ENCODE peak calls at places on chromosomes 4 and X, in ten cellular contexts. O is GM12878, Y is brain microvascular endothelial cell, R is sigmoid colon, D is choroid plexus epithelial cell, S is neural crest cell, W is left lung, E is HFF-Myc, Z is left ventricle myocardium inferior, M is AG10803. T is an unnamed sample.

GRCh38 chr4:120008957-120009356 is 57.7 kb downstream of the MAD2L1 start:
- DNase-seq in O (no peak), Y (no peak), R (no peak), D (no peak), S (no peak), W (no peak), E (no peak), Z (no peak), M (no peak), T (no peak)

GRCh38 chr4:66750273-66750672 is 795.0 kb downstream of the CENPC start:
- DNase-seq in O (no peak), Y (peak; percentile 1), R (no peak), D (no peak), S (no peak), W (no peak), E (no peak), Z (no peak), M (no peak), T (no peak)

GRCh38 chr4:36439556-36439955 is 158.1 kb downstream of the DTHD1 start:
- DNase-seq in O (no peak), Y (no peak), R (no peak), D (no peak), S (no peak), W (no peak), E (no peak), Z (no peak), M (no peak), T (no peak)

GRCh38 chrX:108696690-108697089 is 39.7 kb downstream of the IRS4 start:
- DNase-seq in O (no peak), Y (no peak), R (no peak), D (peak; percentile 11), S (no peak), W (no peak), E (no peak), Z (no peak), M (no peak), T (no peak)

GRCh38 chr4:102759835-102760644 is 728 bp downstream of the MANBA start:
- DNase-seq in O (peak; percentile 40), Y (peak; percentile 67), R (peak; percentile 81), D (peak; percentile 58), S (no peak), W (no peak), E (no peak), Z (no peak), M (peak; percentile 45), T (no peak)

GRCh38 chr4:168200685-168201084 is 108.3 kb downstream of the ANXA10 start:
- DNase-seq in O (no peak), Y (peak; percentile 18), R (no peak), D (peak; percentile 39), S (no peak), W (no peak), E (no peak), Z (no peak), M (no peak), T (no peak)

GRCh38 chrX:136159615-136160025 is 12.3 kb downstream of the FHL1 start:
- DNase-seq in O (no peak), Y (no peak), R (peak; percentile 70), D (peak; percentile 34), S (no peak), W (no peak), E (no peak), Z (no peak), M (peak; percentile 9), T (no peak)

GRCh38 chrX:153825042-153825441 is 5.3 kb downstream of the PDZD4 start:
- DNase-seq in O (no peak), Y (no peak), R (peak; percentile 37), D (no peak), S (no peak), W (no peak), E (no peak), Z (no peak), M (no peak), T (no peak)

GRCh38 chr4:56958111-56958517 is 19.3 kb downstream of the NOA1 start:
- DNase-seq in O (no peak), Y (peak; percentile 97), R (peak; percentile 96), D (peak; percentile 99), S (no peak), W (peak; percentile 77), E (no peak), Z (peak; percentile 77), M (peak; percentile 97), T (peak; percentile 19)

GRCh38 chr4:123312951-123313592 is 83.5 kb upstream of the SPRY1 start:
- DNase-seq in O (no peak), Y (no peak), R (no peak), D (no peak), S (peak; percentile 21), W (no peak), E (no peak), Z (no peak), M (no peak), T (no peak)

GRCh38 chrX:72539822-72540221 is 32.8 kb downstream of the HDAC8 start:
- DNase-seq in O (no peak), Y (no peak), R (no peak), D (peak; percentile 13), S (no peak), W (no peak), E (no peak), Z (no peak), M (no peak), T (peak; percentile 18)

GRCh38 chrX:72536542-72536941 is 36.1 kb downstream of the HDAC8 start:
- DNase-seq in O (no peak), Y (no peak), R (no peak), D (no peak), S (no peak), W (no peak), E (no peak), Z (no peak), M (no peak), T (no peak)

GRCh38 chrX:72545990-72546389 is 26.7 kb downstream of the HDAC8 start:
- DNase-seq in O (no peak), Y (peak; percentile 8), R (no peak), D (peak; percentile 59), S (no peak), W (no peak), E (no peak), Z (no peak), M (no peak), T (no peak)

GRCh38 chrX:72540318-72540717 is 32.3 kb downstream of the HDAC8 start:
- DNase-seq in O (no peak), Y (no peak), R (no peak), D (peak; percentile 52), S (no peak), W (no peak), E (no peak), Z (no peak), M (peak; percentile 40), T (no peak)
- TF ChIP-seq CTCF in O (no peak), Y (peak; percentile 25), R (peak; percentile 5), D (peak; percentile 39), S (peak; percentile 57), W (no peak), E (peak; percentile 9), Z (peak; percentile 53), M (peak; percentile 42), T (peak; percentile 17)

DNA sequence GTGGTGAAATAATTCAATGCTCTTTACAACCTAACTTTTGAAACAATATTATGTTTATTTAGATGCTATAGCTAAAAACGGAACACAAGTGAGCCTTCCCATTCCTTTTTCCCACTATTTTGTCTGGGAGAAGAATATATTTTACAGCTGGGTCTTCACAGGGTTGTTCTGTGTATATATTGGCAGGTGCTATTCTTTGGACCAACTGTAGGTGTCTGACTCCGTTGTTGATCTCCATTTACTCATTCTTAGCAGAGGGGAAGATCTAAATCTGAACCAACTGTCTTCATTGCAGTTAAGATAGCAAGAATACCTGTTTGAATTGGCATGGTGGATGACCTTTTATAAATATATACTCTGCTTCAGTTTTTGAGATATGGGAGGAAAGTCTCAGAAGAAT is 257.4 kb downstream of the CFAP299 start:
- DNase-seq in O (no peak), Y (no peak), R (no peak), D (peak; percentile 2), S (no peak), W (no peak), E (no peak), Z (no peak), M (no peak), T (no peak)
- TF ChIP-seq CTCF in O (peak; percentile 34), Y (no peak), R (no peak), D (peak; percentile 27), S (peak; percentile 12), W (no peak), E (no peak), Z (no peak), M (no peak), T (peak; percentile 31)

DNA sequence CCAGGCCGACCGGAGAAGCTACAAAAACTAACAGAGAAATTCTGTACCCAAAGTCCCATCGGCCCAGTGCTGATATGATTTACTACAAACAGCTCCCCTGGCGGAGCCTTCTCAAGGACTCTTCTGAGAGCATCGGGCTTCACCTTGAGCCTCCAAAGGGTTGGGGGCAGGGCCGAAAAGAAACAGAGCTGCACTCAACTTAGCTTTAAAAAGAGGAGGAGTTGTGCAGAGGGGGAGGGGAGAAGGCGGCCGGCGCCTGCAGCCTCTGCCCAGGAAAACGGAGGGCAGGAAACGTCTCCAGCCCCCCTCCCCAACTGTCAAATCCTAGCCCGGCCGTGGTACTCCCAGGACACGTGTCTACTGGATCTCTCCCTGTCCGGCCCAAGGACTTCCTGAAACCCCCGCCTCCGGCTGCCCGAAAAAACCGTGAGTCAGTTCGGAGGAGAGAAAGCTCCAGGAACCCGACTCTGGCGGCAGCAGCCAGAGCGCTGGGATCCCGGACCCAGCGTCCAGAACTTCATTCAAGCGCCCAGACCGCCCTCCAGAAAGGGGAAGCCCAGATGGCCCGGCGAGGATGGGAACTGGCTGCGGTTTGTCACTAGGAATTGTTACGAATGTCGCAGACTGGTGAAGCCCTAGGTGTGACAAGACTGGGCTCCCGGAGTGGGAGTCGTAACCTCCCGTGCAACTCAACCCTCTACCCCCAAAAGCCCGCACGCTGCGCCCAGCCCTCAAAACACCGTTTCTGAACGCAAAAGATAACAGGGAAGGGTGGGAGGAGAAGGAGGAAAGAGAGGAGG is 1.0 kb downstream of the ADAMTS3 start:
- DNase-seq in O (no peak), Y (peak; percentile 72), R (peak; percentile 87), D (peak; percentile 93), S (peak; percentile 43), W (peak; percentile 83), E (peak; percentile 78), Z (peak; percentile 40), M (peak; percentile 47), T (peak; percentile 45)
- TF ChIP-seq CTCF in O (no peak), Y (peak; percentile 75), R (no peak), D (peak; percentile 74), S (peak; percentile 58), W (no peak), E (peak; percentile 38), Z (peak; percentile 28), M (peak; percentile 33), T (no peak)

DNA sequence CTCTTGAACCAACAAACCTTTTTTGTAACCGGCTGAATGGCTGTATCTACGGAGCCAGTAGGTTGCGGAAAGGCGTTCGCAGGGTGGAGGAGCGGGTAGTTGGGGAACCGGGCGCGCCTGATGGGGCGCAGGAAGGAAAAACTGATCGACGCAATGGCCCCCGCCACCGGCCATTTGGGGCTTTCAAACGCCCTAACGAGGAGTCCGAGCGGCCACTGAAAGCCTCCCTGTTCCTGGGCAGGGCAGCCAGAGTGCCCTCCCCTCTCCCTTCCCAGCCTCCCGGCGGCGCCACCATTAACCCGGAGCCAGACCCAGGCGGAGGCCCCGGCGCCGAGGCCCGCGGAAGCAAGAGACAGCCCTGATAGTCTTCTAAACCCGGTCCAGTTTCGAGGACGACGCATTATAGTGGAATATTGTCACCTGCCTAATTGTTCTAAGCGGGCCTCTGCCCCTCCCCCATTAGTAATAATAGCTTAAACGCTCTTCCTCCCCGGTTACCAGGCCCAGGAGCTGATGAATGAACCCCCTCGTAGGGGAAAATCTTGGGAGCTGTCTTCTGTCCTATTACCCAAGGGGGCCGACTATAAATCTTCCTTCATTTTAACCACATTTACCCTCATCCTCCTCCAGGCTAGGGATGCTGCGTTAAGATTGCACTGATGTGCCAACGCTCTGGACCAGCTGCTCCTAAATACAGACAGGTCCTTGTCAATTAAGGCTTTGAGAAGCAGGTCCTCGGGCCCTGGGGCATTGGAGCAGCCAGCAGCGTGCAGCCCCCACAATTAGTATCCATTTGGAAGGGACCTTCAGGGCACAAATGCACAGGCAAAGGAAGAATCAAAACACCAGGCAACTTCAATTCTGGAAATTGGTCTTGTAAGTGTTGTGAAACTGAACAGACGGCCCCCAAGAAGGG is 61.6 kb upstream of the TMEM33 start:
- DNase-seq in O (no peak), Y (no peak), R (no peak), D (no peak), S (no peak), W (no peak), E (no peak), Z (no peak), M (no peak), T (peak; percentile 67)
- TF ChIP-seq CTCF in O (no peak), Y (no peak), R (no peak), D (no peak), S (no peak), W (no peak), E (no peak), Z (no peak), M (no peak), T (no peak)